ENCODE peak calls at places on chromosomes 6 and 20, in five cellular contexts. K, U, V, A and G are unnamed samples.

GRCh38 chr20:43558412-43559146 is at the start of gene SGK2:
- DNase-seq in K (no peak), V (no peak), U (no peak), A (peak), G (no peak)

GRCh38 chr6:85416049-85416448 is 33.8 kb upstream of the NT5E start:
- DNase-seq in U (no peak), V (no peak), A (no peak), K (no peak), G (no peak)

GRCh38 chr6:3749991-3750323 is 1.6 kb downstream of the PXDC1 start:
- DNase-seq in A (peak), K (no peak), V (no peak), U (no peak), G (no peak)

GRCh38 chr20:63192721-63193120 is 23.2 kb downstream of the YTHDF1 start:
- DNase-seq in U (no peak), K (no peak), A (no peak), V (no peak), G (no peak)

GRCh38 chr6:111551521-111552231 is 54.0 kb downstream of the TRAF3IP2 start:
- DNase-seq in V (peak), K (no peak), U (no peak), A (peak), G (peak)

GRCh38 chr6:154302111-154302752 is 54.4 kb downstream of the IPCEF1 start:
- DNase-seq in K (peak), U (peak), V (no peak), A (no peak), G (no peak)

GRCh38 chr6:53794073-53794719 is 609 bp upstream of the LRRC1 start:
- DNase-seq in U (peak), K (no peak), A (peak), V (peak), G (peak)

GRCh38 chr6:147449405-147450161 is 58.9 kb upstream of the SAMD5 start:
- DNase-seq in V (no peak), K (no peak), U (no peak), A (no peak), G (no peak)

GRCh38 chr6:84224251-84224650 is 3.2 kb downstream of the CEP162 start:
- DNase-seq in V (no peak), A (no peak), U (no peak), K (no peak), G (no peak)

GRCh38 chr6:160207618-160208017 is 51.0 kb downstream of the SLC22A2 start:
- DNase-seq in V (no peak), A (no peak), K (peak), U (no peak), G (no peak)

GRCh38 chr6:67676892-67677291 is 958.2 kb upstream of the ADGRB3 start:
- DNase-seq in A (no peak), U (no peak), V (no peak), K (no peak), G (no peak)